ENCODE peak calls at places on chromosomes 4 and X, in eight cellular contexts. One of them, this sample, is unnamed.

GRCh38 chrX:101931104-101931493 is 728 bp downstream of the ZMAT1 start:
- DNase-seq in activated gamma-delta T cell treated with anti-CD3 and anti-CD28 coated beads, Interleukin-2, amount 50 U/mL, for 16 hours: no peak
- DNase-seq in NCI-H2081: no peak
- DNase-seq in left cardiac atrium: no peak
- DNase-seq in immature natural killer cell: no peak
- DNase-seq in stimulated activated CD8-positive, alpha-beta memory T cell treated with anti-CD3 and anti-CD28 coated beads, Interleukin-7, amount 100 ng/mL, for 24 hours: no peak
- DNase-seq in endothelial cell: no peak
- DNase-seq in lower leg skin: no peak
- DNase-seq in this sample: no peak

GRCh38 chr4:123554819-123555499 is 158.4 kb downstream of the SPRY1 start:
- DNase-seq in activated gamma-delta T cell treated with anti-CD3 and anti-CD28 coated beads, Interleukin-2, amount 50 U/mL, for 16 hours: no peak
- DNase-seq in NCI-H2081: no peak
- DNase-seq in left cardiac atrium: no peak
- DNase-seq in immature natural killer cell: no peak
- DNase-seq in stimulated activated CD8-positive, alpha-beta memory T cell treated with anti-CD3 and anti-CD28 coated beads, Interleukin-7, amount 100 ng/mL, for 24 hours: no peak
- DNase-seq in endothelial cell: no peak
- DNase-seq in lower leg skin: no peak
- DNase-seq in this sample: no peak

GRCh38 chrX:17718649-17719165 is 18.6 kb upstream of the SCML1 start:
- DNase-seq in activated gamma-delta T cell treated with anti-CD3 and anti-CD28 coated beads, Interleukin-2, amount 50 U/mL, for 16 hours: no peak
- DNase-seq in NCI-H2081: no peak
- DNase-seq in left cardiac atrium: no peak
- DNase-seq in immature natural killer cell: no peak
- DNase-seq in stimulated activated CD8-positive, alpha-beta memory T cell treated with anti-CD3 and anti-CD28 coated beads, Interleukin-7, amount 100 ng/mL, for 24 hours: no peak
- DNase-seq in endothelial cell: no peak
- DNase-seq in lower leg skin: no peak
- DNase-seq in this sample: no peak

GRCh38 chr4:13348216-13348615 is 135.9 kb downstream of the RAB28 start:
- DNase-seq in activated gamma-delta T cell treated with anti-CD3 and anti-CD28 coated beads, Interleukin-2, amount 50 U/mL, for 16 hours: no peak
- DNase-seq in NCI-H2081: no peak
- DNase-seq in left cardiac atrium: no peak
- DNase-seq in immature natural killer cell: no peak
- DNase-seq in stimulated activated CD8-positive, alpha-beta memory T cell treated with anti-CD3 and anti-CD28 coated beads, Interleukin-7, amount 100 ng/mL, for 24 hours: no peak
- DNase-seq in endothelial cell: no peak
- DNase-seq in lower leg skin: no peak
- DNase-seq in this sample: no peak

GRCh38 chr4:147094228-147094627 is 148.6 kb upstream of the TTC29 start:
- DNase-seq in activated gamma-delta T cell treated with anti-CD3 and anti-CD28 coated beads, Interleukin-2, amount 50 U/mL, for 16 hours: no peak
- DNase-seq in NCI-H2081: no peak
- DNase-seq in left cardiac atrium: no peak
- DNase-seq in immature natural killer cell: no peak
- DNase-seq in stimulated activated CD8-positive, alpha-beta memory T cell treated with anti-CD3 and anti-CD28 coated beads, Interleukin-7, amount 100 ng/mL, for 24 hours: no peak
- DNase-seq in endothelial cell: no peak
- DNase-seq in lower leg skin: no peak
- DNase-seq in this sample: no peak

GRCh38 chr4:182748949-182749348 is 168.2 kb downstream of the DCTD start:
- DNase-seq in activated gamma-delta T cell treated with anti-CD3 and anti-CD28 coated beads, Interleukin-2, amount 50 U/mL, for 16 hours: no peak
- DNase-seq in NCI-H2081: no peak
- DNase-seq in left cardiac atrium: no peak
- DNase-seq in immature natural killer cell: no peak
- DNase-seq in stimulated activated CD8-positive, alpha-beta memory T cell treated with anti-CD3 and anti-CD28 coated beads, Interleukin-7, amount 100 ng/mL, for 24 hours: no peak
- DNase-seq in endothelial cell: no peak
- DNase-seq in lower leg skin: no peak
- DNase-seq in this sample: no peak

GRCh38 chr4:85939595-85939994 is 420.3 kb downstream of the MAPK10 start:
- DNase-seq in activated gamma-delta T cell treated with anti-CD3 and anti-CD28 coated beads, Interleukin-2, amount 50 U/mL, for 16 hours: no peak
- DNase-seq in NCI-H2081: no peak
- DNase-seq in left cardiac atrium: no peak
- DNase-seq in immature natural killer cell: no peak
- DNase-seq in stimulated activated CD8-positive, alpha-beta memory T cell treated with anti-CD3 and anti-CD28 coated beads, Interleukin-7, amount 100 ng/mL, for 24 hours: no peak
- DNase-seq in endothelial cell: no peak
- DNase-seq in lower leg skin: no peak
- DNase-seq in this sample: no peak

GRCh38 chrX:39050427-39050826 is 249.2 kb downstream of the MID1IP1 start:
- DNase-seq in activated gamma-delta T cell treated with anti-CD3 and anti-CD28 coated beads, Interleukin-2, amount 50 U/mL, for 16 hours: no peak
- DNase-seq in NCI-H2081: no peak
- DNase-seq in left cardiac atrium: no peak
- DNase-seq in immature natural killer cell: no peak
- DNase-seq in stimulated activated CD8-positive, alpha-beta memory T cell treated with anti-CD3 and anti-CD28 coated beads, Interleukin-7, amount 100 ng/mL, for 24 hours: no peak
- DNase-seq in endothelial cell: no peak
- DNase-seq in lower leg skin: peak; percentile 29
- DNase-seq in this sample: no peak

GRCh38 chr4:161555689-161556660 is 607.8 kb downstream of the FSTL5 start:
- DNase-seq in activated gamma-delta T cell treated with anti-CD3 and anti-CD28 coated beads, Interleukin-2, amount 50 U/mL, for 16 hours: no peak
- DNase-seq in NCI-H2081: no peak
- DNase-seq in left cardiac atrium: no peak
- DNase-seq in immature natural killer cell: no peak
- DNase-seq in stimulated activated CD8-positive, alpha-beta memory T cell treated with anti-CD3 and anti-CD28 coated beads, Interleukin-7, amount 100 ng/mL, for 24 hours: no peak
- DNase-seq in endothelial cell: no peak
- DNase-seq in lower leg skin: no peak
- DNase-seq in this sample: no peak